ENCODE peak calls at places on chromosomes 7 and 10, in seven cellular contexts. One of them, this sample, is unnamed.

GRCh38 chr10:78316451-78316931 is 282.8 kb downstream of the RPS24 start:
- DNase-seq in H7: no peak
- DNase-seq in right lobe of liver: no peak
- DNase-seq in CD8-positive, alpha-beta T cell: no peak
- DNase-seq in mesendoderm: peak; percentile 32
- DNase-seq in CD8-positive, alpha-beta memory T cell: no peak
- DNase-seq in esophagus squamous epithelium: no peak
- DNase-seq in this sample: no peak

GRCh38 chr7:107609861-107610260 is 29.8 kb downstream of the BCAP29 start:
- DNase-seq in right lobe of liver: no peak
- DNase-seq in H7: no peak
- DNase-seq in CD8-positive, alpha-beta memory T cell: no peak
- DNase-seq in esophagus squamous epithelium: no peak
- DNase-seq in mesendoderm: no peak
- DNase-seq in CD8-positive, alpha-beta T cell: no peak
- DNase-seq in this sample: no peak

GRCh38 chr7:20798081-20798693 is 11.5 kb upstream of the SP8 start:
- DNase-seq in CD8-positive, alpha-beta memory T cell: no peak
- DNase-seq in H7: peak; percentile 91
- DNase-seq in esophagus squamous epithelium: no peak
- DNase-seq in right lobe of liver: peak; percentile 73
- DNase-seq in CD8-positive, alpha-beta T cell: no peak
- DNase-seq in mesendoderm: peak; percentile 66
- DNase-seq in this sample: peak; percentile 89

GRCh38 chr7:20219062-20219445 is 1.9 kb upstream of the MACC1 start:
- DNase-seq in CD8-positive, alpha-beta memory T cell: no peak
- DNase-seq in mesendoderm: no peak
- DNase-seq in esophagus squamous epithelium: no peak
- DNase-seq in H7: no peak
- DNase-seq in right lobe of liver: no peak
- DNase-seq in CD8-positive, alpha-beta T cell: no peak
- DNase-seq in this sample: no peak

GRCh38 chr7:22477262-22477661 is 22.7 kb downstream of the STEAP1B start:
- DNase-seq in CD8-positive, alpha-beta memory T cell: no peak
- DNase-seq in mesendoderm: no peak
- DNase-seq in CD8-positive, alpha-beta T cell: no peak
- DNase-seq in esophagus squamous epithelium: no peak
- DNase-seq in H7: no peak
- DNase-seq in right lobe of liver: no peak
- DNase-seq in this sample: no peak

GRCh38 chr7:98165827-98166667 is 45.2 kb upstream of the BHLHA15 start:
- DNase-seq in H7: peak; percentile 86
- DNase-seq in right lobe of liver: peak; percentile 80
- DNase-seq in esophagus squamous epithelium: no peak
- DNase-seq in mesendoderm: peak; percentile 62
- DNase-seq in CD8-positive, alpha-beta memory T cell: peak; percentile 21
- DNase-seq in CD8-positive, alpha-beta T cell: peak; percentile 30
- DNase-seq in this sample: peak; percentile 68

GRCh38 chr7:41118490-41118889 is 584.4 kb downstream of the INHBA start:
- DNase-seq in H7: no peak
- DNase-seq in CD8-positive, alpha-beta T cell: no peak
- DNase-seq in CD8-positive, alpha-beta memory T cell: no peak
- DNase-seq in right lobe of liver: no peak
- DNase-seq in mesendoderm: no peak
- DNase-seq in esophagus squamous epithelium: no peak
- DNase-seq in this sample: no peak

GRCh38 chr7:150787321-150788281 is 12.6 kb downstream of the TMEM176B start:
- DNase-seq in esophagus squamous epithelium: no peak
- DNase-seq in CD8-positive, alpha-beta T cell: no peak
- DNase-seq in H7: no peak
- DNase-seq in right lobe of liver: no peak
- DNase-seq in CD8-positive, alpha-beta memory T cell: no peak
- DNase-seq in mesendoderm: no peak
- DNase-seq in this sample: no peak

GRCh38 chr7:22356010-22356854 is 722 bp downstream of the RAPGEF5 start:
- DNase-seq in esophagus squamous epithelium: no peak
- DNase-seq in H7: peak; percentile 22
- DNase-seq in mesendoderm: no peak
- DNase-seq in CD8-positive, alpha-beta T cell: no peak
- DNase-seq in CD8-positive, alpha-beta memory T cell: no peak
- DNase-seq in right lobe of liver: no peak
- DNase-seq in this sample: peak; percentile 42

GRCh38 chr10:80506189-80506575 is 31.5 kb upstream of the SH2D4B start:
- DNase-seq in CD8-positive, alpha-beta T cell: no peak
- DNase-seq in right lobe of liver: no peak
- DNase-seq in CD8-positive, alpha-beta memory T cell: no peak
- DNase-seq in H7: no peak
- DNase-seq in esophagus squamous epithelium: no peak
- DNase-seq in mesendoderm: peak; percentile 97
- DNase-seq in this sample: no peak

GRCh38 chr10:78263521-78263988 is 229.9 kb downstream of the RPS24 start:
- DNase-seq in CD8-positive, alpha-beta T cell: no peak
- DNase-seq in esophagus squamous epithelium: no peak
- DNase-seq in H7: no peak
- DNase-seq in mesendoderm: no peak
- DNase-seq in CD8-positive, alpha-beta memory T cell: no peak
- DNase-seq in right lobe of liver: no peak
- DNase-seq in this sample: no peak

GRCh38 chr10:71771821-71772617 is 1.3 kb downstream of the VSIR start:
- DNase-seq in CD8-positive, alpha-beta memory T cell: peak; percentile 40
- DNase-seq in esophagus squamous epithelium: no peak
- DNase-seq in H7: no peak
- DNase-seq in right lobe of liver: no peak
- DNase-seq in CD8-positive, alpha-beta T cell: no peak
- DNase-seq in mesendoderm: peak; percentile 33
- DNase-seq in this sample: no peak

GRCh38 chr7:698515-699259 is 27.8 kb upstream of the DNAAF5 start:
- DNase-seq in CD8-positive, alpha-beta T cell: no peak
- DNase-seq in H7: no peak
- DNase-seq in esophagus squamous epithelium: no peak
- DNase-seq in right lobe of liver: peak; percentile 31
- DNase-seq in mesendoderm: no peak
- DNase-seq in CD8-positive, alpha-beta memory T cell: no peak
- DNase-seq in this sample: no peak

GRCh38 chr10:44233561-44234470 is 151.1 kb downstream of the CXCL12 start:
- DNase-seq in mesendoderm: peak; percentile 96
- DNase-seq in esophagus squamous epithelium: no peak
- DNase-seq in CD8-positive, alpha-beta memory T cell: no peak
- DNase-seq in right lobe of liver: no peak
- DNase-seq in H7: peak; percentile 48
- DNase-seq in CD8-positive, alpha-beta T cell: no peak
- DNase-seq in this sample: peak; percentile 96

DNA sequence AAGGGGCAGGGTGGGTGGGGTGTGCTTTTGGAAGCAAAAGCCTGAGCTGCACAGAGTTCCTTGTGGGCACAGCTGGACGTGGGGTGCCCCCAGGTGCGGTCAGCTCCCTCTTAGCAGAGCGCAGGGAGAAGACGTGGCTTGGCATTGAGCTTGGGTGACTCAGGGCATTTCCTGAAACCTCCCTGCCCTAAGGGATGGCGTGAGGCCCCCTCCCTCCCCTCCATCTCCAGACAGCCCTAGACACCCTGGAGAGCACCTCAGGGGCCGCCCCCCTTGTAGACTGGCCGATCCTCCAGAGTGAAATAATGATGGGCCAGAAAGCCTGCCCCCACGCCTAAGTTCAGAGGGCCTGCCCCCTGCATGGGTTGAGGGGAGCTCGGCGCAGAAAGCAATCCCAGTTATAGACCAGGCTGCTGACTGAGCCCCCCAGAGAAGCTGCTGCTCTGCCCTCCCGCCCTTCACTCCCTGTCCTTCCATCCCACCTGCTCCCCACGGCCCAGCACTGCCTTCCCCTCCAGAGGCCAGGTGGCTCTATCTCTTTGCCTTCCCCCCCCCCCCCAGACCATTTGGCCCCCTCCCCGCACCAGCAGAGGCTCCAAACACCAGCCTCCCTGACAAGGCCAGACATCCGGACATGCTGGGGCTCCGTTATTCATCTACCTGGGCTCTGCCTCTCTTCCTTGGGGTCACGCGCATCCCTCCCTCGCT is 2.5 kb upstream of the SHH start:
- DNase-seq in right lobe of liver: peak; percentile 43
- DNase-seq in esophagus squamous epithelium: no peak
- DNase-seq in CD8-positive, alpha-beta T cell: no peak
- DNase-seq in mesendoderm: no peak
- DNase-seq in H7: no peak
- DNase-seq in CD8-positive, alpha-beta memory T cell: no peak
- DNase-seq in this sample: no peak
- H3K27me3 ChIP-seq in right lobe of liver: no peaks in the 10 kb centered on the region
- H3K27me3 ChIP-seq in esophagus squamous epithelium: peaks cover 100% of the 10 kb centered on the region
- H3K27me3 ChIP-seq in CD8-positive, alpha-beta T cell: peaks cover 11% of the 10 kb centered on the region
- H3K27me3 ChIP-seq in mesendoderm: peaks cover 43% of the 10 kb centered on the region
- H3K27me3 ChIP-seq in H7: peaks cover 52% of the 10 kb centered on the region
- H3K27me3 ChIP-seq in CD8-positive, alpha-beta memory T cell: peaks cover 14% of the 10 kb centered on the region
- H3K27me3 ChIP-seq in this sample: peaks cover 66% of the 10 kb centered on the region

GRCh38 chr10:958106-958505 is 26.6 kb upstream of the LARP4B start:
- DNase-seq in esophagus squamous epithelium: no peak
- DNase-seq in mesendoderm: no peak
- DNase-seq in H7: peak; percentile 40
- DNase-seq in CD8-positive, alpha-beta T cell: no peak
- DNase-seq in right lobe of liver: no peak
- DNase-seq in CD8-positive, alpha-beta memory T cell: no peak
- DNase-seq in this sample: no peak

GRCh38 chr10:954396-954795 is 22.9 kb upstream of the LARP4B start:
- DNase-seq in CD8-positive, alpha-beta T cell: no peak
- DNase-seq in esophagus squamous epithelium: no peak
- DNase-seq in H7: peak; percentile 27
- DNase-seq in mesendoderm: no peak
- DNase-seq in right lobe of liver: no peak
- DNase-seq in CD8-positive, alpha-beta memory T cell: no peak
- DNase-seq in this sample: no peak

GRCh38 chr10:953836-954235 is 22.3 kb upstream of the LARP4B start:
- DNase-seq in right lobe of liver: no peak
- DNase-seq in esophagus squamous epithelium: no peak
- DNase-seq in CD8-positive, alpha-beta T cell: no peak
- DNase-seq in CD8-positive, alpha-beta memory T cell: no peak
- DNase-seq in H7: peak; percentile 18
- DNase-seq in mesendoderm: no peak
- DNase-seq in this sample: no peak

GRCh38 chr10:955127-955819 is 23.8 kb upstream of the LARP4B start:
- DNase-seq in esophagus squamous epithelium: no peak
- DNase-seq in CD8-positive, alpha-beta memory T cell: no peak
- DNase-seq in mesendoderm: no peak
- DNase-seq in right lobe of liver: no peak
- DNase-seq in H7: peak; percentile 51
- DNase-seq in CD8-positive, alpha-beta T cell: no peak
- DNase-seq in this sample: no peak

DNA sequence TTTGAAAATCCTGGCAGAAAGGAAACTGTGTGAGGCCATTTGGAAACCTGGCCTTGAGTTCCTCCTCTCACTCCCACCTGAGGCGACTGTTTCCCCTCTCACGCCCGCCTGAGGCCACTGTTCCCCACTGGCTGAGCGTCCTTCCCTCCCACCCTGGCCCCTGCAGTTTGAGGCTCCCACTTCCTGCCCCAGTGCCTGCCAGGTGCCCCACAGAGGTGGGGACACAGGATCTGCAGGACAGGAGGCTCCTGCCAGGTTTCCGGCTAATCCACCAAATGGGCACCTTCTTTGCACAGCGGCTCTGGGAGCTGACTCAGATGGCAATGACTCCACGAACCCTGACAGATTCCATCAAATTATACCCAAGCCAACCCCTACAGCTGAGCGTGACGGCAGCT is 24.3 kb upstream of the LARP4B start:
- DNase-seq in CD8-positive, alpha-beta T cell: no peak
- DNase-seq in mesendoderm: no peak
- DNase-seq in CD8-positive, alpha-beta memory T cell: no peak
- DNase-seq in esophagus squamous epithelium: no peak
- DNase-seq in H7: peak; percentile 73
- DNase-seq in right lobe of liver: no peak
- DNase-seq in this sample: no peak
- H3K27me3 ChIP-seq in CD8-positive, alpha-beta T cell: no peaks in the 10 kb centered on the region
- H3K27me3 ChIP-seq in mesendoderm: no peaks in the 10 kb centered on the region
- H3K27me3 ChIP-seq in CD8-positive, alpha-beta memory T cell: no peaks in the 10 kb centered on the region
- H3K27me3 ChIP-seq in esophagus squamous epithelium: peaks cover 16% of the 10 kb centered on the region
- H3K27me3 ChIP-seq in H7: no peaks in the 10 kb centered on the region
- H3K27me3 ChIP-seq in right lobe of liver: no peaks in the 10 kb centered on the region
- H3K27me3 ChIP-seq in this sample: no peaks in the 10 kb centered on the region

GRCh38 chr10:54484186-54484585 is 316.8 kb downstream of the PCDH15 start:
- DNase-seq in esophagus squamous epithelium: no peak
- DNase-seq in H7: no peak
- DNase-seq in right lobe of liver: no peak
- DNase-seq in CD8-positive, alpha-beta memory T cell: no peak
- DNase-seq in CD8-positive, alpha-beta T cell: no peak
- DNase-seq in mesendoderm: no peak
- DNase-seq in this sample: no peak

DNA sequence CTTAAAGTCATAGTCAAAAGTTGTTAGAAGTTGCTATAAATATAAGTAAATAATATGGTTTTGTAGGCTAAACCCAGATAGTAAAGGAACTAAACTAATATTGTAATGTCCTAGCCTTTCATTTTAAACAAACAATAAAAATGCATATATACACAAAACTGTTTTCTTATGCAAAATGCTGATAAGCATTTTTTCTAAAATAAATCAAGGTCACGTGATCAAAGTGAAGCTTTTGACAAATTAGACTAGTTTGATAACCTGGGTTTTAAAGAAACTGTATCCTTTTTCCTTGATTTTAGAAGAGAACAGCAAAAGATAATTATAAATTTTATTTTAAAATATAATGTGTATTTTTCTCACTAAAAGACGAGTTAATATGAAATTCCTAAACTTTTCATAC is 313.3 kb downstream of the PCDH15 start:
- DNase-seq in mesendoderm: no peak
- DNase-seq in CD8-positive, alpha-beta T cell: no peak
- DNase-seq in H7: no peak
- DNase-seq in right lobe of liver: no peak
- DNase-seq in esophagus squamous epithelium: no peak
- DNase-seq in CD8-positive, alpha-beta memory T cell: no peak
- DNase-seq in this sample: no peak
- H3K27me3 ChIP-seq in mesendoderm: no peaks in the 10 kb centered on the region
- H3K27me3 ChIP-seq in CD8-positive, alpha-beta T cell: no peaks in the 10 kb centered on the region
- H3K27me3 ChIP-seq in H7: no peaks in the 10 kb centered on the region
- H3K27me3 ChIP-seq in right lobe of liver: no peaks in the 10 kb centered on the region
- H3K27me3 ChIP-seq in esophagus squamous epithelium: no peaks in the 10 kb centered on the region
- H3K27me3 ChIP-seq in CD8-positive, alpha-beta memory T cell: no peaks in the 10 kb centered on the region
- H3K27me3 ChIP-seq in this sample: no peaks in the 10 kb centered on the region

DNA sequence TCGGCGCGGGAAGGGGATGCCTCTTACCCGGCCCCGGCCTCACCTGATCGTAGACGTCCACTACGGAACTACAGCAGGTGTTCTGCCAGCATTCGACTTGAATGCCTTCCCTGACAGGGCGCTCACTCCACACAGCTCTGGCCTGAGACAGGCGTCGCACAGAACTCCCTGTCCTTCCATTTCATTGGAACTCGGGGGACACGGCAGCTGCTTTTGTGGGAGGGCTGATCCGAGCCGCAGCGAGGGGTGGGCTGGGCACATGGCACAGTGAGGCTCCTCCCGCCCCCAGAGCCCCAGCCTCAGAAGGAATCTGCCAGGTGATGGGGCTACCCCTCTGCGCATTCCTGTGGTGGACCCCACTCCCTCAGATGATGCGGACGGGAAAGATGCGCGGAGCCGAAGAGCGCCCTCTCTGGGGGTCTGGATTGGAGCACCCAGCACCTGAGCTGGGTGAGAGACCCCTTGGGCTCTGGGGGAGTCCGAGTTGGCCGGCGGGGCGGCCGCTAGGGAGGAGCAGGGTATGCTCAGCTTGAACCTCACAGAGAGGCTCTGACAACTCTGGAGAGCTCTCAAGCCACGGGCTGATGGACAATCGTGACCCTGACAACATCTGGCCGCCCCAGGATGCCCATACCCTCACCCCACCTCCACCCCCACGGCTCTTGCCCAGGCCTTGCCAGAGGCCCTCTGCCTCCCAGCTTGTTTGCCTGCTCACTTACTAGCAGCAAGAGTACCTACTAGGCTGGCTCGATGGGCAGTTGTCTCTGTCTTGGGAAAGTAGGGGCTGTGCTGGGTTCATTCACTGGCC is 36.6 kb downstream of the RASGEF1A start:
- DNase-seq in mesendoderm: no peak
- DNase-seq in CD8-positive, alpha-beta T cell: no peak
- DNase-seq in CD8-positive, alpha-beta memory T cell: no peak
- DNase-seq in esophagus squamous epithelium: no peak
- DNase-seq in H7: peak; percentile 86
- DNase-seq in right lobe of liver: peak; percentile 42
- DNase-seq in this sample: peak; percentile 39
- H3K27me3 ChIP-seq in mesendoderm: peaks cover 13% of the 10 kb centered on the region
- H3K27me3 ChIP-seq in CD8-positive, alpha-beta T cell: no peaks in the 10 kb centered on the region
- H3K27me3 ChIP-seq in CD8-positive, alpha-beta memory T cell: no peaks in the 10 kb centered on the region
- H3K27me3 ChIP-seq in esophagus squamous epithelium: peaks cover 73% of the 10 kb centered on the region
- H3K27me3 ChIP-seq in H7: peaks cover 48% of the 10 kb centered on the region
- H3K27me3 ChIP-seq in right lobe of liver: no peaks in the 10 kb centered on the region
- H3K27me3 ChIP-seq in this sample: peaks cover 67% of the 10 kb centered on the region